ENCODE peak calls at places on chromosome 17, in six cellular contexts. One of them, this sample, is unnamed.

GRCh38 chr17:40017422-40018080 is 2.3 kb downstream of the CSF3 start:
- DNase-seq in sigmoid colon: no peak
- DNase-seq in transverse colon: no peak
- DNase-seq in stomach: no peak
- DNase-seq in A549: no peak
- DNase-seq in suprapubic skin: no peak
- DNase-seq in this sample: no peak

GRCh38 chr17:44222112-44222869 is 2.8 kb upstream of the UBTF start:
- DNase-seq in sigmoid colon: peak; percentile 95
- DNase-seq in transverse colon: peak; percentile 83
- DNase-seq in stomach: peak; percentile 76
- DNase-seq in A549: peak; percentile 87
- DNase-seq in suprapubic skin: peak; percentile 83
- DNase-seq in this sample: peak; percentile 88

GRCh38 chr17:45895304-45895968 is 1.1 kb downstream of the MAPT start:
- DNase-seq in sigmoid colon: no peak
- DNase-seq in transverse colon: no peak
- DNase-seq in stomach: no peak
- DNase-seq in A549: peak; percentile 51
- DNase-seq in suprapubic skin: peak; percentile 73
- DNase-seq in this sample: no peak

GRCh38 chr17:67281736-67282135 is 36.7 kb upstream of the HELZ start:
- DNase-seq in sigmoid colon: no peak
- DNase-seq in transverse colon: no peak
- DNase-seq in stomach: no peak
- DNase-seq in A549: no peak
- DNase-seq in suprapubic skin: no peak
- DNase-seq in this sample: no peak

GRCh38 chr17:1997587-1998425 is 27.3 kb downstream of the RTN4RL1 start:
- DNase-seq in sigmoid colon: no peak
- DNase-seq in transverse colon: peak; percentile 83
- DNase-seq in stomach: peak; percentile 89
- DNase-seq in A549: peak; percentile 81
- DNase-seq in suprapubic skin: peak; percentile 66
- DNase-seq in this sample: peak; percentile 51

GRCh38 chr17:64975318-64976087 is 56.2 kb upstream of the LRRC37A3 start:
- DNase-seq in sigmoid colon: peak; percentile 98
- DNase-seq in transverse colon: peak; percentile 97
- DNase-seq in stomach: peak; percentile 97
- DNase-seq in A549: peak; percentile 96
- DNase-seq in suprapubic skin: peak; percentile 98
- DNase-seq in this sample: peak; percentile 100

GRCh38 chr17:58335061-58335731 is 6.6 kb upstream of the TSPOAP1 start:
- DNase-seq in sigmoid colon: peak; percentile 64
- DNase-seq in transverse colon: no peak
- DNase-seq in stomach: no peak
- DNase-seq in A549: no peak
- DNase-seq in suprapubic skin: peak; percentile 58
- DNase-seq in this sample: no peak

GRCh38 chr17:43814714-43815113 is 18.2 kb downstream of the MPP3 start:
- DNase-seq in sigmoid colon: no peak
- DNase-seq in transverse colon: no peak
- DNase-seq in stomach: no peak
- DNase-seq in A549: no peak
- DNase-seq in suprapubic skin: no peak
- DNase-seq in this sample: no peak

GRCh38 chr17:42266462-42266861 is 9.7 kb downstream of the STAT5B start:
- DNase-seq in sigmoid colon: no peak
- DNase-seq in transverse colon: no peak
- DNase-seq in stomach: no peak
- DNase-seq in A549: no peak
- DNase-seq in suprapubic skin: no peak
- DNase-seq in this sample: no peak

GRCh38 chr17:50328360-50328759 is 17.6 kb upstream of the XYLT2 start:
- DNase-seq in sigmoid colon: no peak
- DNase-seq in transverse colon: no peak
- DNase-seq in stomach: no peak
- DNase-seq in A549: no peak
- DNase-seq in suprapubic skin: no peak
- DNase-seq in this sample: no peak

GRCh38 chr17:70217571-70217970 is 48.2 kb downstream of the KCNJ2 start:
- DNase-seq in sigmoid colon: no peak
- DNase-seq in transverse colon: no peak
- DNase-seq in stomach: no peak
- DNase-seq in A549: no peak
- DNase-seq in suprapubic skin: no peak
- DNase-seq in this sample: no peak

GRCh38 chr17:78185981-78186688 is 717 bp downstream of the TK1 start:
- DNase-seq in sigmoid colon: no peak
- DNase-seq in transverse colon: peak; percentile 74
- DNase-seq in stomach: no peak
- DNase-seq in A549: peak; percentile 73
- DNase-seq in suprapubic skin: no peak
- DNase-seq in this sample: peak; percentile 83

GRCh38 chr17:41906465-41907184 is 12.1 kb downstream of the ACLY start:
- DNase-seq in sigmoid colon: no peak
- DNase-seq in transverse colon: no peak
- DNase-seq in stomach: no peak
- DNase-seq in A549: peak; percentile 65
- DNase-seq in suprapubic skin: no peak
- DNase-seq in this sample: no peak

GRCh38 chr17:51764387-51764971 is 394.0 kb downstream of the CA10 start:
- DNase-seq in sigmoid colon: peak; percentile 57
- DNase-seq in transverse colon: peak; percentile 50
- DNase-seq in stomach: peak; percentile 41
- DNase-seq in A549: peak; percentile 78
- DNase-seq in suprapubic skin: no peak
- DNase-seq in this sample: no peak

GRCh38 chr17:82681547-82681946 is 17.0 kb downstream of the RAB40B start:
- DNase-seq in sigmoid colon: no peak
- DNase-seq in transverse colon: no peak
- DNase-seq in stomach: no peak
- DNase-seq in A549: no peak
- DNase-seq in suprapubic skin: no peak
- DNase-seq in this sample: no peak

GRCh38 chr17:77419547-77420475 is 279.0 kb downstream of the SEC14L1 start:
- DNase-seq in sigmoid colon: peak; percentile 89
- DNase-seq in transverse colon: no peak
- DNase-seq in stomach: no peak
- DNase-seq in A549: no peak
- DNase-seq in suprapubic skin: no peak
- DNase-seq in this sample: no peak

DNA sequence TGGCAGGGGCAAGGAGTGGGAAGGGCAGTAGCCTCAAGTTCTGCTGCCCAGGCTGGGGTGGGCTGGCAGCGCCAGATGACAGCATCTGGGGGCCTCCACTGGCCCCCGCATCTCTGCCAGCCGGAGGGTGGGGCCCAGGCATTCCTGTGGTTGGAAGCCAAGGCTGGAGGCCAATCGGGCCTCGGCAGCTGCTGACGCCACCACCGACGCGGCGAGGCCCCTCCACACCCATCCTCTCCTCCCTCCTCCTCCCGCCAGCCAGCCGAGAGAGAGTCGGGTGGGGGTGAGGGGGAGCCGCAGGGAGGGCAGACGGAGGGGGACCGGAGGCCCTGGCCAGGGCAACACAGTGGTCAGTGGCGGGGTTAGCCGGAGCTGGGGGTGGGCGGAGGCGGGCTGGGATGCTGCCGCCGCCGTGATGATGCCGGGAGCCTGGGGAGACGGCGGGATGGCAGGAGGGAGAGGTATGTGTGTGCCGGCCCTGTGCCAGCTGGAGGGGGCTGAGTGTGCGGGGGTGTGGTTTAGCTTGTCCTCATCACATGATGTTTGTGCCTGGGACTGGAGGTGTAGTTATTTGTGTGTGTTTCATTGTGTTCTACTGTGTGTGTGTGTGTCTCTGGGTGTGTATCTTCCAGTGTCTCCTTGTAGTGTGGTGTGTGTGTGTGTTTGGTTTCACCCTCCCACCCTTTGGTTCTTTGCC is 36.6 kb downstream of the ARHGAP23 start:
- DNase-seq in sigmoid colon: peak; percentile 97
- DNase-seq in transverse colon: peak; percentile 73
- DNase-seq in stomach: peak; percentile 70
- DNase-seq in A549: peak; percentile 81
- DNase-seq in suprapubic skin: peak; percentile 92
- DNase-seq in this sample: peak; percentile 73
- TF ChIP-seq EP300 in sigmoid colon: no peak
- TF ChIP-seq EP300 in transverse colon: no peak
- TF ChIP-seq EP300 in stomach: no peak
- TF ChIP-seq EP300 in A549: no peak
- TF ChIP-seq EP300 in suprapubic skin: no peak
- TF ChIP-seq EP300 in this sample: peak; percentile 69

DNA sequence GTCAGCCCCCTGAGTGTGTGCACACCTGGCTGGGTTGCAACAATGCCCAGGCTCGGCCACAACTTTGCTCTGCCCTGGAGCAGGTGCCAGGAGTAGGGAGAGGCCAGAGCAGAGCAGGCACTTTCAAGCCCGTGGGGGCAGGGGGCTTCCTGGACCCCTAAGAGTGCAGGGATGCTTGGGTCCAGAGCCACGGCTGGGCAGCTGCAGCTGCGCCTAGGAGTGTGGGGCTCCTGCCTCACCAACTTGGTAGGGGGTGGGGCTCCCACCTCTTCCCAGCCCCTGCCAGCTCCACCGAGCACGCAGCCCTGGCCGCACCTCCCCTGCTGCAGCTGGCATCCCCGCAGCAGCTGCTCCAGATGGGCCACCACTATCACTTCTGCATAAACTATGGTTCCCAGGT is 7.8 kb downstream of the OR3A2 start:
- DNase-seq in sigmoid colon: no peak
- DNase-seq in transverse colon: no peak
- DNase-seq in stomach: no peak
- DNase-seq in A549: no peak
- DNase-seq in suprapubic skin: no peak
- DNase-seq in this sample: no peak
- H3K9me3 ChIP-seq in sigmoid colon: no peaks in the 10 kb centered on the region
- H3K9me3 ChIP-seq in transverse colon: peaks cover 10% of the 10 kb centered on the region
- H3K9me3 ChIP-seq in stomach: peaks cover 11% of the 10 kb centered on the region
- H3K9me3 ChIP-seq in A549: peaks cover 2% of the 10 kb centered on the region
- H3K9me3 ChIP-seq in suprapubic skin: no peaks in the 10 kb centered on the region
- H3K9me3 ChIP-seq in this sample: no peaks in the 10 kb centered on the region

DNA sequence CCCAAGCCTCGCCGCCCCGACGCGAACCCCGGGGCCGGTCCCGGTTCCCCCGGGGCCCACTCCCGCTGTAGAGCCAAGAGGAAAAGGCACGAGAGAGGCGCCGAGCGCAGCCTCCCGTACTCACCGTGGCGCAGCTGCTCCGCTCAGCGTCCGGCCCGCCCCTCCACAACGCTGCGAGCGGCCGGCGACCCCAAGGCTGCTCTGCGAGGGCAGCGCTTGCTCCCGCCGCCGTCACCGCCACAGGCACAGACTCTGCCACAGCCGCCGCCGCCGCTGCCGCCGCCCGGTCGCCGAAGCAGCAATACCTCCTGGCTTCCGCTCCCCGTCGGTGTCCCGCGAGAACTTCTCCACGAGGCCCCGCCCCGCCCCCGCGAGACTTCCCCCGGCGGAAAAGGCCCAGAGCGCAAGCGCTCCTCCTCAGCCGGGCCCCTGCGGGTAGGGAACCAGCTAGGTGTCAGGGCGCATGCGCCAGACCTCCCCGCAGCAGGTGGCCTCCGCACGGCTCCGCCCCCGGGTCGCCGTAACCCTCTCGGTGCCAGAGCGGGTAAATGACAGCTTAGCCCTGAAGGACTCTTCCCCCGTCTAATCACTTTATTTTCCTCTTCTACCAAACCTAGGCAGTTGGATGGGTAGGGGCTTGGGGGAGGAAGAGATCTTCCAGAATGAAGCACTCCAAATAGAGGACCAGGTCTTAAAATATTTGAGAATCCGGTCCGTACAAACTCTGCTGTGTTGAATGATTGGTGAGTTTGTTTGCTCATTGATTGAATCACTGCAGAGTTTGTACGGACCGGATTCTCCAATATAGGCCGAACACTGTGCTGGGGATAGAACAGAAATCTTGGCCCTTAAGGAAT is at the start of gene GRB2:
- DNase-seq in sigmoid colon: peak; percentile 99
- DNase-seq in transverse colon: peak; percentile 100
- DNase-seq in stomach: peak; percentile 99
- DNase-seq in A549: peak; percentile 99
- DNase-seq in suprapubic skin: peak; percentile 99
- DNase-seq in this sample: peak; percentile 98
- H3K27ac ChIP-seq in sigmoid colon: peak within 1 kb of the TSS; percentile 92
- H3K27ac ChIP-seq in transverse colon: peak within 1 kb of the TSS; percentile 97
- H3K27ac ChIP-seq in stomach: peak within 1 kb of the TSS; percentile 97
- H3K27ac ChIP-seq in A549: peak within 1 kb of the TSS; percentile 91
- H3K27ac ChIP-seq in suprapubic skin: peak within 1 kb of the TSS; percentile 94
- H3K27ac ChIP-seq in this sample: peak within 1 kb of the TSS; percentile 96

GRCh38 chr17:63029520-63029919 is 63.5 kb downstream of the TANC2 start:
- DNase-seq in sigmoid colon: no peak
- DNase-seq in transverse colon: no peak
- DNase-seq in stomach: no peak
- DNase-seq in A549: no peak
- DNase-seq in suprapubic skin: no peak
- DNase-seq in this sample: no peak
- TF ChIP-seq EP300 in sigmoid colon: no peak
- TF ChIP-seq EP300 in transverse colon: no peak
- TF ChIP-seq EP300 in stomach: no peak
- TF ChIP-seq EP300 in A549: no peak
- TF ChIP-seq EP300 in suprapubic skin: no peak
- TF ChIP-seq EP300 in this sample: no peak

GRCh38 chr17:16622540-16623277 is 30.9 kb downstream of the ZNF624 start:
- DNase-seq in sigmoid colon: no peak
- DNase-seq in transverse colon: no peak
- DNase-seq in stomach: no peak
- DNase-seq in A549: no peak
- DNase-seq in suprapubic skin: no peak
- DNase-seq in this sample: no peak

GRCh38 chr17:16617481-16618060 is 36.1 kb downstream of the ZNF624 start:
- DNase-seq in sigmoid colon: no peak
- DNase-seq in transverse colon: no peak
- DNase-seq in stomach: no peak
- DNase-seq in A549: no peak
- DNase-seq in suprapubic skin: no peak
- DNase-seq in this sample: peak; percentile 70

GRCh38 chr17:16623282-16623681 is 30.4 kb downstream of the ZNF624 start:
- DNase-seq in sigmoid colon: no peak
- DNase-seq in transverse colon: no peak
- DNase-seq in stomach: no peak
- DNase-seq in A549: no peak
- DNase-seq in suprapubic skin: no peak
- DNase-seq in this sample: no peak
- H3K9me3 ChIP-seq in sigmoid colon: peaks cover 32% of the 10 kb centered on the region
- H3K9me3 ChIP-seq in transverse colon: peaks cover 89% of the 10 kb centered on the region
- H3K9me3 ChIP-seq in stomach: peaks cover 50% of the 10 kb centered on the region
- H3K9me3 ChIP-seq in A549: peaks cover 99% of the 10 kb centered on the region
- H3K9me3 ChIP-seq in suprapubic skin: peaks cover 39% of the 10 kb centered on the region
- H3K9me3 ChIP-seq in this sample: peaks cover 76% of the 10 kb centered on the region

DNA sequence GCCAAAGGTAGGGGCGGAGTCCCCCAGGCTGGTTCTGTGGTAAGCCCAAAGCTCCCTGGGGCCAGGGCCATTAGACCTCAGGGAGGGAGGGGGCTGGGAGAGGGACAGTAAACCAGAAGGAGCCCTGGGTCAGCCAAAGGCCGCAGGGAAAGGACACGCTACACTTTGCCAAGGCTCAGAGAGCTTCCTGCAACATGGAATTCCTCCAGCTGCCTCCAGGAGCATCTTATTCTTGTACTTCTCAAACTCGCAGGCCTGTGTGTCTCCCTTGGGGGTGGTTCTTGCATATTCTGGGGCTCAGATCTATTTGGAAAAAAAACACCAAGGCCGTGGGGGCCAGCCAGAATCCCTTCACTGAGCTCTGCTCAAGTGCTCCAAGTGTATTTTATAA is 25.1 kb downstream of the AKAP1 start:
- DNase-seq in sigmoid colon: peak; percentile 93
- DNase-seq in transverse colon: no peak
- DNase-seq in stomach: no peak
- DNase-seq in A549: no peak
- DNase-seq in suprapubic skin: no peak
- DNase-seq in this sample: no peak
- H3K27ac ChIP-seq in sigmoid colon: peak overlapping the region; percentile 70
- H3K27ac ChIP-seq in transverse colon: peak overlapping the region; percentile 89
- H3K27ac ChIP-seq in stomach: peak overlapping the region; percentile 79
- H3K27ac ChIP-seq in A549: no peak overlapping the region
- H3K27ac ChIP-seq in suprapubic skin: peak overlapping the region; percentile 80
- H3K27ac ChIP-seq in this sample: peak overlapping the region; percentile 50

This sample was measured in upper lobe of left lung.